ENCODE peak calls at places on chromosomes 3 and 15, in five cellular contexts. S is NCI-H1105 treated with DMSO at 0.1 percent for 48 hours, M is aorta, E is pancreas, G is retina. Q is an unnamed sample.

GRCh38 chr3:189117087-189117486 is 54.7 kb upstream of the TPRG1 start:
- DNase-seq in S (no peak), M (no peak), E (no peak), G (no peak), Q (no peak)

GRCh38 chr3:58059349-58060321 is 51.4 kb downstream of the FLNB start:
- DNase-seq in S (no peak), M (no peak), E (no peak), G (no peak), Q (no peak)

GRCh38 chr15:68299436-68299835 is 21.9 kb downstream of the FEM1B start:
- DNase-seq in S (no peak), M (no peak), E (no peak), G (no peak), Q (no peak)

GRCh38 chr15:60479711-60480110 is 769 bp upstream of the ICE2 start:
- DNase-seq in S (peak; percentile 49), M (no peak), E (no peak), G (no peak), Q (no peak)

GRCh38 chr15:90016721-90017120 is 15.6 kb downstream of the ZNF710 start:
- DNase-seq in S (no peak), M (no peak), E (no peak), G (no peak), Q (no peak)

GRCh38 chr3:128805771-128806170 is 73.6 kb upstream of the ACAD9 start:
- DNase-seq in S (no peak), M (no peak), E (no peak), G (no peak), Q (no peak)

GRCh38 chr15:64264511-64264910 is 91.5 kb downstream of the CSNK1G1 start:
- DNase-seq in S (no peak), M (no peak), E (no peak), G (no peak), Q (no peak)

GRCh38 chr15:100601158-100601557 is 826 bp downstream of the LINS1 start:
- DNase-seq in S (no peak), M (peak; percentile 48), E (no peak), G (no peak), Q (no peak)

GRCh38 chr3:58351920-58352319 is 19.2 kb downstream of the PXK start:
- DNase-seq in S (no peak), M (no peak), E (no peak), G (no peak), Q (peak; percentile 2)

GRCh38 chr3:23235264-23235663 is 32.1 kb downstream of the UBE2E2 start:
- DNase-seq in S (no peak), M (no peak), E (no peak), G (no peak), Q (no peak)

GRCh38 chr3:197031315-197032285 is 2.0 kb upstream of the MELTF start:
- DNase-seq in S (no peak), M (peak; percentile 66), E (peak; percentile 59), G (no peak), Q (no peak)

GRCh38 chr15:101309436-101310162 is 14.6 kb upstream of the SNRPA1 start:
- DNase-seq in S (no peak), M (no peak), E (no peak), G (no peak), Q (peak; percentile 59)

GRCh38 chr15:73704869-73705645 is 20.9 kb downstream of the CD276 start:
- DNase-seq in S (peak; percentile 4), M (peak; percentile 66), E (peak; percentile 39), G (peak; percentile 66), Q (peak; percentile 34)

GRCh38 chr15:89026167-89026566 is 62.1 kb upstream of the ABHD2 start:
- DNase-seq in S (no peak), M (no peak), E (no peak), G (no peak), Q (no peak)

GRCh38 chr15:39079296-39079834 is 501.5 kb upstream of the THBS1 start:
- DNase-seq in S (no peak), M (no peak), E (no peak), G (no peak), Q (no peak)

GRCh38 chr3:173690542-173690941 is 293.0 kb downstream of the NLGN1 start:
- DNase-seq in S (peak; percentile 44), M (no peak), E (no peak), G (no peak), Q (no peak)

GRCh38 chr3:123375014-123375940 is 73.6 kb downstream of the ADCY5 start:
- DNase-seq in S (no peak), M (no peak), E (no peak), G (no peak), Q (no peak)

GRCh38 chr3:117128876-117129275 is 419.3 kb downstream of the TUSC7 start:
- DNase-seq in S (no peak), M (no peak), E (no peak), G (no peak), Q (no peak)

GRCh38 chr3:156304406-156304805 is 184.0 kb downstream of the KCNAB1 start:
- DNase-seq in S (no peak), M (no peak), E (no peak), G (no peak), Q (no peak)

Q was measured in NCI-H345.